ENCODE peak calls at places on chromosomes 1 and 21, in six cellular contexts. A, Q, X, B, W and J are unnamed samples.

GRCh38 chr1:117237701-117238413 is 27.1 kb upstream of the VTCN1 start:
- DNase-seq in X (no peak), W (no peak), B (no peak), A (no peak), Q (no peak), J (no peak)

GRCh38 chr1:89831462-89832113 is 10.8 kb downstream of the LRRC8D start:
- DNase-seq in X (no peak), Q (no peak), B (no peak), W (no peak), A (no peak), J (no peak)

GRCh38 chr1:164622057-164622840 is 63.3 kb downstream of the PBX1 start:
- DNase-seq in Q (no peak), W (no peak), A (no peak), B (no peak), X (no peak), J (no peak)

GRCh38 chr1:174700314-174700713 is 252.6 kb downstream of the GPR52 start:
- DNase-seq in B (no peak), A (no peak), W (no peak), Q (no peak), X (no peak), J (no peak)

GRCh38 chr1:207959141-207959825 is 48.4 kb upstream of the CD34 start:
- DNase-seq in X (peak), W (peak), A (no peak), Q (peak), B (no peak), J (peak)

GRCh38 chr1:48876221-48876785 is 99.6 kb upstream of the BEND5 start:
- DNase-seq in X (no peak), Q (no peak), A (no peak), B (no peak), W (no peak), J (no peak)

GRCh38 chr1:224631471-224632105 is 15.5 kb downstream of the CNIH3 start:
- DNase-seq in B (no peak), Q (no peak), W (no peak), X (no peak), A (no peak), J (no peak)

GRCh38 chr1:54549181-54549924 is 1.3 kb downstream of the ACOT11 start:
- DNase-seq in W (no peak), A (no peak), Q (no peak), B (no peak), X (no peak), J (no peak)

GRCh38 chr1:47324682-47325081 is 8.9 kb upstream of the CMPK1 start:
- DNase-seq in B (no peak), X (no peak), Q (peak), A (no peak), W (no peak), J (no peak)

GRCh38 chr1:88509369-88509768 is 174.7 kb upstream of the PKN2 start:
- DNase-seq in X (no peak), Q (no peak), W (no peak), B (no peak), A (no peak), J (no peak)

GRCh38 chr21:22120616-22121266 is 1122.5 kb downstream of the NCAM2 start:
- DNase-seq in W (no peak), A (no peak), X (no peak), Q (no peak), B (no peak), J (no peak)

GRCh38 chr1:61234582-61234909 is 152.2 kb downstream of the NFIA start:
- DNase-seq in X (no peak), W (no peak), B (no peak), Q (no peak), A (no peak), J (no peak)

GRCh38 chr1:37255111-37255795 is 219.1 kb upstream of the ZC3H12A start:
- DNase-seq in Q (no peak), X (no peak), W (no peak), A (no peak), B (peak), J (no peak)

DNA sequence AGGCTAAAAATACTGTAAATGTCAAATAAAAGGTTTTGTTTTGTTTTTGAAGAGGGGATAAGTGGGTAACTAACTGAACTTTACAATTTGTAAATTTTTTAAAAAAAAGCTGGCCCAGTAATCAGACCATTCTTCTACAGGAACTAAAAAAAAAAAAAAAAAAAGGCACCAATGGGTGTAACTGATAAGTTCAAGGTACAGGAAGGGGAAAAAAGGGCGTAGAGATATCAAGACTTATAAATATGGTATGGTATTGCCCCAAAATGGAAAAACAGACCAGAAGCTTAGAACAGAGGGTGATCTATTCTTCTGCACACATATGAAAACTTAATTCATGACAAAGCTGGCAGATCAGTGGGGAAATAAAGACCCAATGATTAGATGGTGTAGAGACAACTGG is 58.8 kb downstream of the LHX4 start:
- DNase-seq in B (no peak), X (no peak), A (no peak), W (no peak), Q (no peak), J (no peak)
- TF ChIP-seq EP300 in B (no peak), X (no peak), A (no peak), W (no peak), Q (no peak), J (no peak)

DNA sequence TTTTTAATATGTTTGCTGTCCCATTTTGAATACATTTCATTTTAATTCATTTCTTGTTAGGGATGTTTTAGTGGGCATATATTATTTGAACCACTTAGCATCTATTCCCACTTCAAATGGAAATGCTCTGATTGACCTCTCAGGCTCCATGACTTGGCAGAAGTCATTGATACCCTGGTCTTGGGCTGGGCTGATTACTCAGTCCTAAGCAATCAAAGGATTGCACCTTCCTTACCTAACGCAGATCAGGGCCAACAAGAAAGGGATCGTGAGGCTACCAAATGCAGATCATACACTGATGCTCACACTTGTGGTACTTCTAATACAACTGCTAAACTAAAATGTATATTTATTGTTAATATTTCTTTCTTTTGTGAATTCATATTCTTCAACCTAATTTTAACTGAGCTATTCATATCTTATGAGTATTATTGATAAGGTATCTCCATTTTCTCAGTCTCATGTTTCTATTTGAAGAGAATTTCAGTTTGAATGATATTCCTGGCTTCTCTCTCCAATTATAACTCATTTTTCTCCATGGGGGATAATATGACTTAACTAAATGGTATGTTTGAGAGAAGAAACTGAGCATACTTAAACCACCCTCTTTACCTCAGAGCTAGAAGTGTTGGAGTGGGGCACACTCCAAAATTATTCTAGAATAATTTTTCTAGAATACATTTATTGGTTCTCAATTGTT is 615.5 kb upstream of the ADAMTS5 start:
- DNase-seq in X (no peak), Q (no peak), W (no peak), A (no peak), B (no peak), J (no peak)
- H3K27ac ChIP-seq in X (no peak), Q (no peak), W (no peak), A (no peak), B (no peak), J (no peak)

DNA sequence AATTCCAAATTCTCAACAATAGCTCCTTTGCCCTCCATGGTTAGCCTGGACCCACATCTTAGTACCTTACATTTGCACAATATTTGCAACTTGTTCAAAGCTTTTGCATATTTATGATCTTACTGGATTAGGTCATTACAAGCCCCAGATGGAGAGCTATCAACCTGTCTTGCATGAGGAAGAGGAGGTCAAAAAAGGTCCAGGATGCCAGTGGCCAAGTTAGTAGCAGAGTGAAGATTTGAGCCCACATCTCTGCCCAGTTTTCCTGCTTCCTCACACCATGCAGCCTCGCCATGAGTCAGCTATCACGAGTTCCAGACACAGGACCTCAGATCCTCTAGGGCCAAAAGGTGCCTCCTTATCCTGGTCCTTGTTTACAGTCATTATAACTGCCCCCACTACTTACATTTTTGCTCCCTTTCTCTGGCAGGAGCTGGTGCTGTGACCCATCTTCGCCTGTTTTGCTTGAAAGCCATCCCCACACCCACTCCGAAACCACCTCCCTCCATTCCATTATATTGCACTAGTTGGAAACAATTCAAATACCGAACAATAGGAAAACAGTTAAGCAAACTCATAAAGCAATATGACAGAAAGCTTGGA is 5.0 kb upstream of the AHCYL1 start:
- DNase-seq in A (no peak), W (no peak), B (peak), Q (no peak), X (peak), J (no peak)
- TF ChIP-seq EP300 in A (no peak), W (no peak), B (no peak), Q (no peak), X (no peak), J (no peak)

GRCh38 chr1:22685675-22686074 is 25.0 kb upstream of the EPHB2 start:
- DNase-seq in Q (no peak), B (no peak), A (no peak), W (no peak), X (no peak), J (peak)
- H3K27ac ChIP-seq in Q (no peak), B (no peak), A (no peak), W (no peak), X (no peak), J (no peak)

GRCh38 chr21:29650561-29651022 is 289.2 kb downstream of the GRIK1 start:
- DNase-seq in Q (no peak), A (no peak), B (no peak), X (no peak), W (no peak), J (no peak)
- TF ChIP-seq EP300 in Q (no peak), A (no peak), B (no peak), X (no peak), W (no peak), J (no peak)

GRCh38 chr1:24967962-24968361 is 37.9 kb upstream of the RUNX3 start:
- DNase-seq in W (no peak), B (no peak), Q (no peak), A (no peak), X (no peak), J (no peak)

GRCh38 chr1:24966121-24966723 is 36.1 kb upstream of the RUNX3 start:
- DNase-seq in Q (no peak), X (no peak), W (no peak), B (no peak), A (no peak), J (no peak)

GRCh38 chr1:24965571-24965930 is 35.5 kb upstream of the RUNX3 start:
- DNase-seq in Q (no peak), X (no peak), B (no peak), W (no peak), A (no peak), J (no peak)

GRCh38 chr1:24967555-24967954 is 37.5 kb upstream of the RUNX3 start:
- DNase-seq in X (no peak), Q (no peak), B (no peak), W (no peak), A (no peak), J (no peak)

DNA sequence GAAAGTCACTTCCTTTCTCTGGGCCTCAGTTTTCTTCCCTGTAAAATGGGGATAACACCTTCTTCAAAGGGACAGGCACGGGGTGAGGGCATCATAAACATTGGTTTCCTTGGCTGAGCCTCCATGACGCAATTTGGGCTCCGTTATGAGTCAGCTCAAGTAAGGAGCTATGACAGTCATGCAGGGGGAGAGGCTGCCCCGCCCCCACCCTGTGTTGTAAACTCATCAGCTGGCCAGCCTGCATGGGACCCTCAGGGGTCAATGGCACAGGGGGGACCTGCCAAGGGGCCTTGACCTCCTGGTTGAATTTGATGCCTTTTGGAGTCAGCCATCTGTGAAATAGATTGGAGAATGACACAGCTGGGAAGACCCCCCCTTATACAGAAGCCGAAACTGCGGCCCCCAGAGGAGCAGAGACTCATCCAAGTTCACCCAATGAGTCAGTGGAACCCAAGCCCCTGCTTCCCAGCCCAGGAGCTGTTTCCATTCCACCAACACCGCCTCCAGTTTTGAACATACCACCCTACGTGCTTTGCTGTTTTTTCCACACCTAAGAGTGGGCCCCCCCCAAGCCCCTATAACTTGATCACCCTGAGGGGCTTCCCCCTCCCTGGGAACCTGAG is 36.8 kb upstream of the RUNX3 start:
- DNase-seq in X (no peak), B (peak), Q (no peak), A (no peak), W (peak), J (no peak)
- H3K27ac ChIP-seq in X (no peak), B (peak), Q (no peak), A (no peak), W (no peak), J (no peak)

GRCh38 chr1:81695741-81696140 is 105.0 kb upstream of the ADGRL2 start:
- DNase-seq in Q (no peak), A (no peak), B (no peak), X (no peak), W (no peak), J (peak)
- TF ChIP-seq EP300 in Q (no peak), A (no peak), B (no peak), X (no peak), W (no peak), J (no peak)

GRCh38 chr1:62794047-62794446 is 10.1 kb downstream of the ATG4C start:
- DNase-seq in A (no peak), Q (no peak), B (no peak), X (no peak), W (no peak), J (no peak)
- H3K27ac ChIP-seq in A (no peak), Q (no peak), B (no peak), X (no peak), W (no peak), J (no peak)

GRCh38 chr1:234611153-234611798 is 1.3 kb upstream of the IRF2BP2 start:
- DNase-seq in B (peak), W (no peak), X (no peak), Q (no peak), A (peak), J (no peak)
- TF ChIP-seq EP300 in B (no peak), W (no peak), X (no peak), Q (no peak), A (no peak), J (no peak)